ENCODE peak calls at places on chromosomes 16 and 17, in six cellular contexts. A is PC-3; G is lung; C is CD4-positive, CD25-positive, alpha-beta regulatory T cell; K is ascending aorta; J is small intestine. R is an unnamed sample.

GRCh38 chr16:58422809-58423208 is 30.5 kb downstream of the GINS3 start:
- DNase-seq in A (no peak), G (no peak), C (no peak), K (no peak), J (no peak), R (no peak)

GRCh38 chr16:68155425-68155824 is 70.3 kb downstream of the NFATC3 start:
- DNase-seq in A (no peak), G (no peak), C (no peak), K (no peak), J (no peak), R (no peak)

GRCh38 chr16:78147846-78148535 is 48.5 kb downstream of the WWOX start:
- DNase-seq in A (no peak), G (no peak), C (no peak), K (no peak), J (no peak), R (no peak)

GRCh38 chr16:90077757-90078593 is 844 bp upstream of the PRDM7 start:
- DNase-seq in A (peak; percentile 4), G (no peak), C (no peak), K (no peak), J (peak; percentile 64), R (no peak)

GRCh38 chr16:64654137-64654652 is 467.7 kb downstream of the CDH11 start:
- DNase-seq in A (no peak), G (no peak), C (no peak), K (no peak), J (no peak), R (no peak)

GRCh38 chr17:27256225-27257030 is 37.5 kb upstream of the WSB1 start:
- DNase-seq in A (peak; percentile 77), G (peak; percentile 59), C (no peak), K (no peak), J (no peak), R (no peak)

GRCh38 chr17:69084911-69085310 is 24.2 kb upstream of the ABCA9 start:
- DNase-seq in A (peak; percentile 48), G (no peak), C (no peak), K (no peak), J (peak; percentile 14), R (no peak)

GRCh38 chr17:40936437-40936971 is 942 bp downstream of the KRT23 start:
- DNase-seq in A (no peak), G (no peak), C (no peak), K (no peak), J (peak; percentile 56), R (peak; percentile 62)

GRCh38 chr17:68184816-68185436 is 62.9 kb upstream of the AMZ2 start:
- DNase-seq in A (no peak), G (no peak), C (peak; percentile 37), K (peak; percentile 40), J (no peak), R (no peak)

GRCh38 chr16:50602531-50603205 is 54.5 kb downstream of the NKD1 start:
- DNase-seq in A (peak; percentile 58), G (no peak), C (no peak), K (no peak), J (peak; percentile 33), R (peak; percentile 33)
- H3K27ac ChIP-seq in A (no peak overlapping the region), G (no peak overlapping the region), C (no peak overlapping the region), K (peak overlapping the region; percentile 85), J (no peak overlapping the region), R (no peak overlapping the region)

GRCh38 chr16:10743227-10743609 is 424 bp upstream of the NUBP1 start:
- DNase-seq in A (no peak), G (no peak), C (no peak), K (peak; percentile 15), J (no peak), R (no peak)
- H3K27ac ChIP-seq in A (no peak overlapping the region), G (peak overlapping the region; percentile 95), C (peak overlapping the region; percentile 97), K (peak overlapping the region; percentile 95), J (no peak overlapping the region), R (peak overlapping the region; percentile 80)

GRCh38 chr17:10034719-10035475 is 129.8 kb upstream of the RCVRN start:
- DNase-seq in A (no peak), G (no peak), C (no peak), K (no peak), J (no peak), R (no peak)
- H3K27ac ChIP-seq in A (no peak overlapping the region), G (peak overlapping the region; percentile 74), C (no peak overlapping the region), K (peak overlapping the region; percentile 74), J (no peak overlapping the region), R (no peak overlapping the region)

GRCh38 chr17:3513305-3514035 is 37.7 kb downstream of the ASPA start:
- DNase-seq in A (no peak), G (no peak), C (no peak), K (no peak), J (no peak), R (no peak)
- H3K27ac ChIP-seq in A (no peak overlapping the region), G (peak overlapping the region; percentile 89), C (no peak overlapping the region), K (peak overlapping the region; percentile 87), J (no peak overlapping the region), R (no peak overlapping the region)

GRCh38 chr16:87891763-87892162 is 22.5 kb upstream of the SLC7A5 start:
- DNase-seq in A (no peak), G (no peak), C (no peak), K (no peak), J (no peak), R (no peak)

GRCh38 chr16:87897563-87898505 is 28.5 kb upstream of the SLC7A5 start:
- DNase-seq in A (no peak), G (no peak), C (no peak), K (no peak), J (peak; percentile 27), R (no peak)

GRCh38 chr16:87896924-87897562 is 27.7 kb upstream of the SLC7A5 start:
- DNase-seq in A (no peak), G (no peak), C (no peak), K (no peak), J (no peak), R (no peak)

GRCh38 chr16:87895641-87896141 is 26.4 kb upstream of the SLC7A5 start:
- DNase-seq in A (no peak), G (no peak), C (no peak), K (no peak), J (peak; percentile 57), R (no peak)
- H3K27ac ChIP-seq in A (no peak overlapping the region), G (no peak overlapping the region), C (peak overlapping the region; percentile 31), K (no peak overlapping the region), J (peak overlapping the region; percentile 21), R (no peak overlapping the region)

GRCh38 chr16:54821731-54822130 is 108.9 kb upstream of the IRX5 start:
- DNase-seq in A (no peak), G (no peak), C (no peak), K (no peak), J (no peak), R (no peak)
- H3K27ac ChIP-seq in A (no peak overlapping the region), G (no peak overlapping the region), C (no peak overlapping the region), K (no peak overlapping the region), J (no peak overlapping the region), R (peak overlapping the region; percentile 67)

GRCh38 chr16:85195884-85196816 is 83.9 kb upstream of the CIBAR2 start:
- DNase-seq in A (no peak), G (no peak), C (no peak), K (no peak), J (peak; percentile 65), R (no peak)
- H3K27ac ChIP-seq in A (no peak overlapping the region), G (peak overlapping the region; percentile 4), C (no peak overlapping the region), K (peak overlapping the region; percentile 35), J (no peak overlapping the region), R (no peak overlapping the region)

GRCh38 chr17:74427048-74427762 is 4.7 kb upstream of the GPRC5C start:
- DNase-seq in A (no peak), G (peak; percentile 59), C (no peak), K (no peak), J (peak; percentile 93), R (no peak)

GRCh38 chr17:74430385-74430705 is 1.5 kb upstream of the GPRC5C start:
- DNase-seq in A (no peak), G (no peak), C (no peak), K (peak; percentile 68), J (no peak), R (no peak)

GRCh38 chr17:74426551-74427047 is 5.3 kb upstream of the GPRC5C start:
- DNase-seq in A (no peak), G (no peak), C (no peak), K (no peak), J (no peak), R (no peak)

GRCh38 chr17:74429604-74430384 is 2.1 kb upstream of the GPRC5C start:
- DNase-seq in A (peak; percentile 28), G (no peak), C (no peak), K (no peak), J (peak; percentile 69), R (no peak)

GRCh38 chr17:74427763-74428153 is 4.1 kb upstream of the GPRC5C start:
- DNase-seq in A (no peak), G (no peak), C (no peak), K (no peak), J (no peak), R (no peak)
- H3K27ac ChIP-seq in A (peak overlapping the region; percentile 29), G (peak overlapping the region; percentile 28), C (no peak overlapping the region), K (peak overlapping the region; percentile 55), J (peak overlapping the region; percentile 90), R (peak overlapping the region; percentile 62)